ENCODE peak calls at places on chromosome 13, in eight cellular contexts. H is heart right ventricle, N is mammary epithelial cell, E is breast epithelium, O is brain microvascular endothelial cell, K is neural progenitor cell, W is uterus, S is upper lobe of right lung. V is an unnamed sample.

GRCh38 chr13:31044658-31045620 is 112.5 kb downstream of the TEX26 start:
- DNase-seq in E (no peak), H (no peak), O (no peak), W (no peak), S (no peak), K (no peak), N (peak), V (no peak)

GRCh38 chr13:29934531-29935308 is 84.3 kb upstream of the UBL3 start:
- DNase-seq in H (no peak), E (no peak), S (no peak), W (no peak), K (no peak), O (no peak), N (no peak), V (no peak)

GRCh38 chr13:36353001-36353400 is 6.8 kb upstream of the SPART start:
- DNase-seq in W (no peak), O (no peak), S (no peak), H (no peak), N (no peak), K (no peak), E (no peak), V (no peak)

GRCh38 chr13:33509642-33510229 is 224.2 kb upstream of the STARD13 start:
- DNase-seq in W (peak), N (no peak), O (no peak), S (no peak), E (peak), K (peak), H (peak), V (no peak)

GRCh38 chr13:48094404-48094780 is 512 bp downstream of the MED4 start:
- DNase-seq in N (peak), H (no peak), E (no peak), K (peak), S (no peak), O (no peak), W (no peak), V (no peak)

GRCh38 chr13:112331675-112332074 is 44.5 kb upstream of the SPACA7 start:
- DNase-seq in W (no peak), K (peak), E (no peak), N (no peak), O (no peak), H (no peak), S (no peak), V (no peak)

GRCh38 chr13:90622547-90622946 is 724.9 kb upstream of the MIR17HG start:
- DNase-seq in N (peak), K (no peak), H (no peak), O (no peak), S (no peak), E (no peak), W (no peak), V (no peak)

GRCh38 chr13:20579193-20579592 is 12.2 kb downstream of the IFT88 start:
- DNase-seq in E (no peak), K (no peak), H (no peak), W (no peak), N (no peak), S (no peak), O (no peak), V (no peak)

GRCh38 chr13:79389031-79389430 is 17.0 kb downstream of the RBM26 start:
- DNase-seq in W (no peak), H (no peak), N (no peak), E (no peak), S (no peak), K (no peak), O (no peak), V (no peak)

GRCh38 chr13:108957369-108958012 is 328.1 kb downstream of the MYO16 start:
- DNase-seq in S (no peak), W (no peak), K (peak), H (no peak), N (peak), O (peak), E (no peak), V (no peak)

GRCh38 chr13:91155512-91156114 is 191.9 kb upstream of the MIR17HG start:
- DNase-seq in W (no peak), H (no peak), N (no peak), O (no peak), S (no peak), K (no peak), E (no peak), V (no peak)

GRCh38 chr13:79709526-79709925 is 228.6 kb downstream of the NDFIP2 start:
- DNase-seq in N (no peak), O (no peak), S (no peak), H (no peak), K (no peak), E (no peak), W (no peak), V (no peak)

GRCh38 chr13:113937073-113937472 is 36.8 kb downstream of the C13orf46 start:
- DNase-seq in O (no peak), E (no peak), S (peak), W (peak), H (no peak), K (no peak), N (no peak), V (peak)

GRCh38 chr13:110233181-110233641 is 73.7 kb downstream of the COL4A1 start:
- DNase-seq in H (peak), N (no peak), E (no peak), S (no peak), K (no peak), O (peak), W (peak), V (no peak)

GRCh38 chr13:28000567-28000966 is 12.1 kb upstream of the URAD start:
- DNase-seq in N (no peak), W (no peak), K (peak), O (no peak), S (peak), E (no peak), H (no peak), V (no peak)

DNA sequence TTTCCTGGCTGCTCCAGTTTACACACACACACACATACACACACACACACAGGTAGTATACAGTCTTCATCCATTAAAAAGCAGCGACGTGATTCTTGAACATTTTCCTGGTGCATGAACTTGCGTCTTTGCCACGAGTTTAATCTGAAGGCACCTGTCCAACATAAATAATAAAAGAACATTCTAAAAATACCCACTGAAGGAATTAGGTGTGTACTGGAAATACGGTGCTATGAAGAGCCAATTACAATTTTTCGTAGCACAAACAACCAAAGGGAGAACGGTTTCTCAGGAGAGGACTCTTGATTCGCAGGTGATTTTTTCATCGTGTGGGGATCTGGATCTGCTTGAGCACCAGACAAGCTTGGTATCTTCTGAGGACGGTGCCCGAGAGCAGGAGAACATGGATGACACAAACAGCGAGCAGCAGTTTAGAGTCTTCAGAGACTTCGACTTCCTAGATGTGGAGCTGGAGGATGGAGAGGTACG is 61.2 kb downstream of the ZAR1L start:
- DNase-seq in N (no peak), K (no peak), W (no peak), O (no peak), E (no peak), H (peak), S (no peak), V (no peak)
- H3K4me3 ChIP-seq in N (peak), K (no peak), W (no peak), O (no peak), E (peak), H (peak), S (peak), V (peak)

GRCh38 chr13:41954226-41954625 is 6.7 kb downstream of the VWA8 start:
- DNase-seq in H (no peak), E (no peak), O (no peak), W (no peak), N (no peak), K (no peak), S (no peak), V (no peak)
- TF ChIP-seq CTCF in H (no peak), E (no peak), O (no peak), W (no peak), N (no peak), K (no peak), S (no peak), V (no peak)

GRCh38 chr13:44879452-44880058 is 109.7 kb downstream of the NUFIP1 start:
- DNase-seq in S (no peak), O (peak), W (no peak), K (no peak), N (peak), E (no peak), H (no peak), V (no peak)

GRCh38 chr13:44884076-44884729 is 105.1 kb downstream of the NUFIP1 start:
- DNase-seq in N (peak), S (no peak), W (no peak), O (peak), K (no peak), H (no peak), E (no peak), V (no peak)
- H3K27ac ChIP-seq in N (no peak), S (no peak), W (no peak), O (peak), K (no peak), H (no peak), E (no peak), V (no peak)

DNA sequence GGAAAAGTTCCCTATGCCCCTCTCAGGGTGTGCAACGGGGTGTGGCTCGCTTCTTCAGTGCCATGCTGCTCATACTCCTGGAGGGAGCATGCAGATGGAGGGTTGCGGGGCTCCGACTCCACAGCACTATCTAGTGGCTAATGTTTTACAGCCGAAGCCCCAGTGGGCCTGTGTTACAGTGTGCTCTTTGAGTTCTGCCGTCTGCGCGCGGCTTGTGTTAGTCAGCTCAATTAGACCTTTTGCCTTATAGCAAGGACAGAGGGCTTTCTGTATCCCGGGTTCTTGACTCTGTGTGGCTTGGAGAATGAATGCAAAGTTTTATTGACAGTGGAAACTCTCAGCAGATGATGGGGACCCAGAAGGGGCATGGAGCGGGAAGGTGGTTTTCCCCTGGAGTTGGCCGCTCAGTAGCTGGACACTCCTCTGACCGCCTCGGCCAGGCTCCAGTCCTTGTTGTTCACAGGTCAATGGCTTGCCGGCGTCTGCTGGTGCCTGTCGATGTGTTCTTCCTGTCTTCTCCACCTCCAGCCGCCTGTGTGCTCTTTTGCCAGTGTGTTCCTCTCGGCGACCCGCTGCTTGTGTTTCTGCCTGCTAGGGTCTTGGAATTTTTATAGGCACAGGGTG is 383.4 kb downstream of the LMO7 start:
- DNase-seq in S (peak), O (no peak), E (no peak), H (peak), W (no peak), K (peak), N (no peak), V (peak)
- H3K4me3 ChIP-seq in S (no peak), O (peak), E (no peak), H (no peak), W (no peak), K (no peak), N (no peak), V (no peak)

GRCh38 chr13:59176775-59177174 is 987.0 kb downstream of the DIAPH3 start:
- DNase-seq in N (no peak), H (no peak), S (no peak), E (no peak), W (no peak), O (no peak), K (no peak), V (no peak)
- TF ChIP-seq CTCF in N (no peak), H (no peak), S (no peak), E (no peak), W (no peak), O (peak), K (peak), V (no peak)

DNA sequence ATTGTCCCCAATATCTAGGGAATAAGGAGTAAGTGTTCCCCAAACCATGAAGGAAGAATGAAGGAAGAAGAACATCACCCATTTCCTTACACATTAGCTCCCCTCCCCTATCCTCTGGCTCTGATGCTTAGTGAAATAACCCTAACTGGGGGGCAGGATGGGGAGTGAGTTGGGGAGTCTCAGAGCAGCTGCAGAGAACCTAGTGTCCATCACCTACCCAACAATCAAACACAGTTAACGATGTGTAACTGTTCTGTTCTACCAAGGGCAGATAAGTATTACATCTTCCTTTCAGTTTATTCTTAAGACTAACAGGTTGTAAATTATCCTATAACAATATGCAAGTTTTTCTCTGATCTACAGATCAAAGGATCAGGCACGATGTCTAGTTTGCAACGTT is 12.8 kb downstream of the ELF1 start:
- DNase-seq in N (no peak), K (no peak), H (no peak), O (no peak), S (no peak), E (no peak), W (no peak), V (no peak)
- H3K27ac ChIP-seq in N (no peak), K (no peak), H (no peak), O (no peak), S (no peak), E (peak), W (no peak), V (no peak)

GRCh38 chr13:99968521-99969367 is 2.8 kb downstream of the ZIC5 start:
- DNase-seq in N (no peak), W (no peak), S (no peak), K (peak), H (no peak), O (no peak), E (no peak), V (no peak)
- H3K4me3 ChIP-seq in N (peak), W (no peak), S (peak), K (peak), H (peak), O (peak), E (peak), V (peak)